ENCODE peak calls at places on chromosomes 2 and 18, in four cellular contexts. U is H1, A is HepG2, C is NT2/D1. W is an unnamed sample.

GRCh38 chr2:151363709-151364108 is 6.3 kb downstream of the TNFAIP6 start:
- DNase-seq in U (no peak), A (no peak), C (no peak), W (no peak)

GRCh38 chr18:48931680-48932461 is 18.9 kb downstream of the SMAD7 start:
- DNase-seq in U (no peak), A (no peak), C (no peak), W (no peak)

GRCh38 chr18:24015897-24016631 is 1.5 kb downstream of the TTC39C start:
- DNase-seq in U (no peak), A (no peak), C (no peak), W (no peak)

GRCh38 chr2:24658531-24659202 is 134.5 kb downstream of the PTRHD1 start:
- DNase-seq in U (no peak), A (no peak), C (no peak), W (no peak)

GRCh38 chr2:26772064-26773001 is 8.2 kb downstream of the SLC35F6 start:
- DNase-seq in U (no peak), A (peak), C (no peak), W (no peak)

GRCh38 chr2:226131299-226131784 is 668.3 kb downstream of the IRS1 start:
- DNase-seq in U (no peak), A (no peak), C (no peak), W (no peak)

GRCh38 chr2:240520143-240520973 is 37.4 kb downstream of the ANKMY1 start:
- DNase-seq in U (peak), A (no peak), C (no peak), W (no peak)

GRCh38 chr2:217070611-217071010 is 210.7 kb upstream of the TNP1 start:
- DNase-seq in U (no peak), A (no peak), C (no peak), W (no peak)

GRCh38 chr2:112644155-112644932 is 1.4 kb upstream of the SLC20A1 start:
- DNase-seq in U (no peak), A (peak), C (no peak), W (no peak)

GRCh38 chr2:237996041-237996593 is 29.3 kb downstream of the UBE2F start:
- DNase-seq in U (no peak), A (no peak), C (no peak), W (no peak)
- TF ChIP-seq SUZ12 in U (no peak), A (no peak), C (no peak), W (no peak)

GRCh38 chr2:97724073-97724410 is 10.7 kb downstream of the ZAP70 start:
- DNase-seq in U (no peak), A (no peak), C (no peak), W (no peak)

GRCh38 chr2:97723156-97724072 is 10.0 kb downstream of the ZAP70 start:
- DNase-seq in U (no peak), A (no peak), C (no peak), W (no peak)

GRCh38 chr2:97724946-97725688 is 11.7 kb downstream of the ZAP70 start:
- DNase-seq in U (no peak), A (no peak), C (no peak), W (no peak)

GRCh38 chr2:97726311-97727064 is 13.1 kb downstream of the ZAP70 start:
- DNase-seq in U (no peak), A (no peak), C (no peak), W (no peak)

DNA sequence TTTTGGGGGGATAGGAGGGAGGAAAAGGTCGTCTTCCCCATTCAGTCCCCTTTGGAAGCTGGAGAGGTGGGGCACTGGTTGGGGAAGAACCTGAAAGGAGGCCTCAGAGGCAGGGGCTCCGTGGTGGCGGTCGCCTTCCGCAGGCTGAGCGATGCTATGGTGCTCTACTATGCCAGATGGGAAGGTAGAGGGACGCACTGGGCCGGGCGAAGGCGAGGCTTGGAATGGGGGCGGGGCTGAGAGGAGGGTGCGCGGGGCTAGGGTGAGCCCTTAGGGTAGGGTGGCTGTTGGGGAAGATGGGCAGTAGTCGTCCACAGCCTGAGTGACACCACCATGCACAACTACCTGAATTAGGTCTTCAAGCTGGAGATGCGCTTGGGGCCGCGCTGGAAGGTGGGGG is 11.1 kb downstream of the ZAP70 start:
- DNase-seq in U (no peak), A (no peak), C (no peak), W (no peak)
- TF ChIP-seq SUZ12 in U (no peak), A (no peak), C (no peak), W (no peak)

GRCh38 chr2:133655565-133656113 is 87.4 kb upstream of the NCKAP5 start:
- DNase-seq in U (no peak), A (no peak), C (no peak), W (no peak)

GRCh38 chr2:133660511-133660910 is 92.2 kb upstream of the NCKAP5 start:
- DNase-seq in U (no peak), A (no peak), C (no peak), W (no peak)

GRCh38 chr2:133658020-133658903 is 90.0 kb upstream of the NCKAP5 start:
- DNase-seq in U (no peak), A (no peak), C (peak), W (no peak)

GRCh38 chr2:133653116-133653515 is 84.9 kb upstream of the NCKAP5 start:
- DNase-seq in U (no peak), A (no peak), C (no peak), W (no peak)

DNA sequence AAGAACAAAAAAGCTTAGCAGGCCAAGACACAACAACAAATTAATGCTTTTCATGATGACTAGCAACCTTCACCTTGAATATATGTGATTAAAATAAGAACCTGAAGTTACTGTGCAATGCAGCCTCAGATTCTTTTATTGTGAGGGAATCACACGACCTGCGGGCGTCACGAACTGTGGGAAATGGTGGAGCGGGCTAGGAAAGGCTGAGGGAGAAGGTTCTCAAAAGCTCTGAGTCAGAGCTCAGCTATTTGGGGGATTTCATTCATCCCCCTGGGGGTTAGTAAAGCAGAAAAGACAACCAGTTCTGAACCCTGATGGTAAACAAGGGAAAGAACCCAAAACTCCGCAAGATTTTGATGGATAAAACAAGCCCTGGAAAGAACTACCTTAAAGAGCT is 89.3 kb upstream of the NCKAP5 start:
- DNase-seq in U (no peak), A (no peak), C (peak), W (no peak)
- TF ChIP-seq SUZ12 in U (no peak), A (no peak), C (no peak), W (no peak)

DNA sequence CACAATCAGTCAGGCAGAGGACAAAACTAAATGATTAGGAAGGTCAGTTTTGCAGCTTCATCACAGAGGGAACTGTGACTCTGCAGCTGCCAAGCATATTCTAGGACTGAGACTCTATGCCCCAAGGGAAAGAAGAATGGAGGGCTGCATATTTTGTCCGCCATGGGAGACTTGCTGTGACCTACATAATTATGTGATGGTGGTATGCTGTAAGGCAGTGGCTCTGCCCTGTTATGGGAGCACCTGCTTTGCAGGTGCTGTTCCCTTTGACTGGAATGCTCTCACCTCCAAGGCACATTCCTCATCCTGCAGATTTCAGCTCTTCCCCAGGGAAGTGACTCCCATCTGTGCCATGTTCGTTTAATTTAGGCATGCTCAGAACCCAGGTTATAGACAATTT is 261.9 kb upstream of the EPHA4 start:
- DNase-seq in U (no peak), A (no peak), C (no peak), W (no peak)
- TF ChIP-seq SUZ12 in U (no peak), A (no peak), C (no peak), W (no peak)

DNA sequence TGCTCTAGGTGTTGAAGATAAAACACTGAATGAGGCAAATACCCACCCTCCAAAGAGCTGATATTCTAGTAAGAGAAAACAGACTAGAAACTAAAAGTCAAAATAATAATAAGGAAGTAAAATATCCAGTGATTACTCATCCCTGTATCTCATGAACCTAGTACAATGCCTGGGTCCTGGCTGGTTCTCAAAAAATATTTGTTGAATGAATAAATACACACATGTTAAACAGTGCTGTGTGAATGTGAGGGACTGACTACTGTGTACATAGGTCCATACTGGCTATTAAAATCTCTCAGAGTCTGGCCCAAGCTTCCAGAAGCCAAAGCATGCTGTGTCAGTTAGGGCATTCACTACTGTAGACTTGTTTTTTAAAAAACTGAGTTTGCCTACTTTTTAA is 136.4 kb downstream of the THADA start:
- DNase-seq in U (no peak), A (peak), C (no peak), W (no peak)
- TF ChIP-seq SUZ12 in U (no peak), A (no peak), C (no peak), W (no peak)